ENCODE peak calls at places on chromosomes 6 and 20, in six cellular contexts. One of them, this sample, is unnamed.

GRCh38 chr6:20698675-20699074 is 164.4 kb downstream of the CDKAL1 start:
- DNase-seq in heart left ventricle: no peak
- DNase-seq in GM23248: no peak
- DNase-seq in ascending aorta: no peak
- DNase-seq in neuronal stem cell: no peak
- DNase-seq in fibroblast of lung: no peak
- DNase-seq in this sample: no peak

GRCh38 chr6:30814137-30815084 is 69.9 kb upstream of the DDR1 start:
- DNase-seq in fibroblast of lung: peak; percentile 68
- DNase-seq in neuronal stem cell: no peak
- DNase-seq in ascending aorta: peak; percentile 76
- DNase-seq in GM23248: peak; percentile 83
- DNase-seq in heart left ventricle: no peak
- DNase-seq in this sample: peak; percentile 23

GRCh38 chr6:135880066-135880972 is 28.8 kb downstream of the PDE7B start:
- DNase-seq in fibroblast of lung: peak; percentile 79
- DNase-seq in heart left ventricle: no peak
- DNase-seq in GM23248: peak; percentile 65
- DNase-seq in ascending aorta: no peak
- DNase-seq in neuronal stem cell: no peak
- DNase-seq in this sample: no peak

GRCh38 chr20:48212806-48213509 is 427.7 kb upstream of the SULF2 start:
- DNase-seq in heart left ventricle: no peak
- DNase-seq in GM23248: no peak
- DNase-seq in neuronal stem cell: no peak
- DNase-seq in ascending aorta: no peak
- DNase-seq in fibroblast of lung: no peak
- DNase-seq in this sample: no peak

GRCh38 chr6:101527467-101527866 is 134.0 kb downstream of the GRIK2 start:
- DNase-seq in GM23248: no peak
- DNase-seq in fibroblast of lung: no peak
- DNase-seq in neuronal stem cell: no peak
- DNase-seq in ascending aorta: no peak
- DNase-seq in heart left ventricle: no peak
- DNase-seq in this sample: no peak

GRCh38 chr6:165835410-165835851 is 172.4 kb upstream of the PDE10A start:
- DNase-seq in neuronal stem cell: no peak
- DNase-seq in ascending aorta: no peak
- DNase-seq in fibroblast of lung: no peak
- DNase-seq in heart left ventricle: no peak
- DNase-seq in GM23248: no peak
- DNase-seq in this sample: no peak

GRCh38 chr6:152952866-152953509 is 29.9 kb downstream of the FBXO5 start:
- DNase-seq in fibroblast of lung: peak; percentile 68
- DNase-seq in GM23248: peak; percentile 74
- DNase-seq in heart left ventricle: no peak
- DNase-seq in ascending aorta: no peak
- DNase-seq in neuronal stem cell: no peak
- DNase-seq in this sample: no peak

GRCh38 chr6:170575250-170575649 is 9.2 kb downstream of the PDCD2 start:
- DNase-seq in heart left ventricle: no peak
- DNase-seq in ascending aorta: no peak
- DNase-seq in fibroblast of lung: peak; percentile 20
- DNase-seq in GM23248: peak; percentile 47
- DNase-seq in neuronal stem cell: no peak
- DNase-seq in this sample: no peak

DNA sequence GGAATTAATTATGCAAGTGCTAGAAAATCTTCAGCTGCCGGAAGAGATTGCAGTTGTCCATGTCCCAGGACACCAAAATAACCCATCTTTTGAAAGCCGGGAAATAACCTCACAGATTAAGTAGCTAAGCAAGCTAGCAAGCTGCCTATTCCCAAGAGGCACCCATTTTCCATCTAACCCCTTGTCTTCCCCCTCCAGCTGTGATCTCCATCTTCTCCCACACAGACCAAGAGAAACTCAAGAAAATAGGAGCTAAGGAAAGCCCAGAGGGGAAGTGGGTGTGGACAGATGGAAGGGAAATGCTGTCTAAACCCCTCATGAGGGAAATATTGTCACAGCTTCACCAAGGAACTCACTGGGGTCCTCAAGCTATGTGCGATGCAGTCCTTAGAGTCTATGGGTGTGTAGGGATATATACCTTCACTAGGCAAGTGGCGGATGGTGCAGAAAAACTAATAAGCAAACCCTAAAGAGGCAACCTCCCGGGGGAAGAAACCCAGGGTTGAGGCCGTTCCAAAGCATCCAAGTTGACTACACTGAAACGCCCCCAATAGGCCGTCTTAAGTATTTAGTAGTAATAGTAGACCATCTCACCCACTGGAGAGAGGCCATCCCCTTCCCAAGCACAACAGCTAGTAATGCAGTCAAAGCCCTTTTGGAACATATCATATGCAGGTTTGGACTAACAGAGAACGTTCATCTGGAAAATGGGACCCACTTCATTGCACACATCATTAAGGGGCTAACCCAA is 64.2 kb upstream of the PRSS16 start:
- DNase-seq in GM23248: no peak
- DNase-seq in fibroblast of lung: no peak
- DNase-seq in ascending aorta: no peak
- DNase-seq in heart left ventricle: no peak
- DNase-seq in neuronal stem cell: no peak
- DNase-seq in this sample: no peak
- H3K27me3 ChIP-seq in GM23248: no peaks in the 10 kb centered on the region
- H3K27me3 ChIP-seq in fibroblast of lung: no peaks in the 10 kb centered on the region
- H3K27me3 ChIP-seq in ascending aorta: no peaks in the 10 kb centered on the region
- H3K27me3 ChIP-seq in heart left ventricle: no peaks in the 10 kb centered on the region
- H3K27me3 ChIP-seq in neuronal stem cell: no peaks in the 10 kb centered on the region
- H3K27me3 ChIP-seq in this sample: peaks cover 3% of the 10 kb centered on the region

DNA sequence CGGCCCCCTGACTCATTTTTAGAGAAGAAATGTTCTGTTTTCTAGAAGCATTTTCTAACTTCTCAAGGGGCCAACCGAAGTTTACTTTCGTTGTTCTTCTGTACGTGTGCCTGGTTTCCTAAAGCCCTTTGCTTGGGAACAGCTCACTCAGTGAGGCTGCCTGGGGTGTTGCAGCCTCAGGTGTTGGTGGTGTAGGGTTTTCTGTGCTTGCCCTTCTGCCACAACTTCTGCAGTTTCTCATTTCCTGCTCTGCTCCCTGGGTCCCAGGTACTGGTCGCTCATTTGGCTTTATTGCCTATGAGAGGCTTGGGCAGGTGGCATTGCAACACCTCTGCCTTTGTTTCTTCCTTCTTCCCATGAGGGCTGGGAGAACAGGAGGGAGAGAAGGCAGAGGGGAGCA is 278.3 kb downstream of the SOX4 start:
- DNase-seq in fibroblast of lung: no peak
- DNase-seq in GM23248: no peak
- DNase-seq in neuronal stem cell: no peak
- DNase-seq in heart left ventricle: no peak
- DNase-seq in ascending aorta: no peak
- DNase-seq in this sample: no peak
- H3K4me1 ChIP-seq in fibroblast of lung: peaks cover 3% of the 10 kb centered on the region
- H3K4me1 ChIP-seq in GM23248: peaks cover 7% of the 10 kb centered on the region
- H3K4me1 ChIP-seq in neuronal stem cell: no peaks in the 10 kb centered on the region
- H3K4me1 ChIP-seq in heart left ventricle: peaks cover 3% of the 10 kb centered on the region
- H3K4me1 ChIP-seq in ascending aorta: no peaks in the 10 kb centered on the region
- H3K4me1 ChIP-seq in this sample: no peaks in the 10 kb centered on the region

GRCh38 chr20:5796369-5797040 is 46.3 kb downstream of the SHLD1 start:
- DNase-seq in fibroblast of lung: no peak
- DNase-seq in neuronal stem cell: no peak
- DNase-seq in GM23248: no peak
- DNase-seq in heart left ventricle: no peak
- DNase-seq in ascending aorta: no peak
- DNase-seq in this sample: no peak
- H3K4me3 ChIP-seq in fibroblast of lung: no peak overlapping the region
- H3K4me3 ChIP-seq in neuronal stem cell: no peak overlapping the region
- H3K4me3 ChIP-seq in GM23248: no peak overlapping the region
- H3K4me3 ChIP-seq in heart left ventricle: no peak overlapping the region
- H3K4me3 ChIP-seq in ascending aorta: no peak overlapping the region
- H3K4me3 ChIP-seq in this sample: no peak overlapping the region

GRCh38 chr20:46670228-46670584 is 18.9 kb upstream of the SLC13A3 start:
- DNase-seq in heart left ventricle: no peak
- DNase-seq in GM23248: no peak
- DNase-seq in neuronal stem cell: no peak
- DNase-seq in ascending aorta: no peak
- DNase-seq in fibroblast of lung: no peak
- DNase-seq in this sample: no peak
- H3K27me3 ChIP-seq in heart left ventricle: no peaks in the 10 kb centered on the region
- H3K27me3 ChIP-seq in GM23248: no peaks in the 10 kb centered on the region
- H3K27me3 ChIP-seq in neuronal stem cell: no peaks in the 10 kb centered on the region
- H3K27me3 ChIP-seq in ascending aorta: no peaks in the 10 kb centered on the region
- H3K27me3 ChIP-seq in fibroblast of lung: no peaks in the 10 kb centered on the region
- H3K27me3 ChIP-seq in this sample: no peaks in the 10 kb centered on the region

GRCh38 chr6:71412559-71412958 is 123.9 kb downstream of the OGFRL1 start:
- DNase-seq in neuronal stem cell: no peak
- DNase-seq in ascending aorta: no peak
- DNase-seq in heart left ventricle: no peak
- DNase-seq in fibroblast of lung: peak; percentile 60
- DNase-seq in GM23248: no peak
- DNase-seq in this sample: no peak
- H3K4me1 ChIP-seq in neuronal stem cell: peaks cover 2% of the 10 kb centered on the region
- H3K4me1 ChIP-seq in ascending aorta: no peaks in the 10 kb centered on the region
- H3K4me1 ChIP-seq in heart left ventricle: peaks cover 27% of the 10 kb centered on the region
- H3K4me1 ChIP-seq in fibroblast of lung: peaks cover 8% of the 10 kb centered on the region
- H3K4me1 ChIP-seq in GM23248: peaks cover 25% of the 10 kb centered on the region
- H3K4me1 ChIP-seq in this sample: no peaks in the 10 kb centered on the region

GRCh38 chr20:44651507-44652373 is at the start of gene ADA:
- DNase-seq in neuronal stem cell: peak; percentile 65
- DNase-seq in fibroblast of lung: no peak
- DNase-seq in ascending aorta: peak; percentile 77
- DNase-seq in heart left ventricle: peak; percentile 73
- DNase-seq in GM23248: peak; percentile 79
- DNase-seq in this sample: no peak

GRCh38 chr20:44650777-44651493 is 564 bp downstream of the ADA start:
- DNase-seq in fibroblast of lung: no peak
- DNase-seq in heart left ventricle: peak; percentile 64
- DNase-seq in ascending aorta: no peak
- DNase-seq in neuronal stem cell: no peak
- DNase-seq in GM23248: peak; percentile 18
- DNase-seq in this sample: no peak

GRCh38 chr20:44648068-44648467 is 3.4 kb downstream of the ADA start:
- DNase-seq in neuronal stem cell: no peak
- DNase-seq in fibroblast of lung: no peak
- DNase-seq in GM23248: no peak
- DNase-seq in ascending aorta: no peak
- DNase-seq in heart left ventricle: peak; percentile 23
- DNase-seq in this sample: no peak

GRCh38 chr20:44648579-44648978 is 2.9 kb downstream of the ADA start:
- DNase-seq in fibroblast of lung: no peak
- DNase-seq in GM23248: no peak
- DNase-seq in neuronal stem cell: no peak
- DNase-seq in heart left ventricle: peak; percentile 5
- DNase-seq in ascending aorta: no peak
- DNase-seq in this sample: no peak

DNA sequence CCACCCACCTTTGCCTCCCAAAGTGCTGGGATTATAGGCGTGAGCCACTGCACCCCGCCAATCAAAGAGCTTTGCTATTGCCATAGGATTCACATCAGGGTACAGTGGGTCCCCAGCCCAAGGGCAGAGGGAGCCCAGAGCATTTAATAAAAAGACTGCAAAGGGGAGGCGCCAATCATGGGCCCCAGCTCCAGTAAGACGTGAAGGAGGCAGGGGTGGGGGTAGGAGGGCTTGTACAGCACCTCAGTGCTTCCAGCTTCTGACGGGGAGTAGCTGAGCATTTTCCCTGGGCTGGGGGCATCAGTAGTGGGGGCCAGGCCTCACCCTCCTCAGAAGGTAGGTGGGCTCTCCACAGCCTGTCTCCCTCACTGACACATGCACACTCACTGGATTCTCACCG is 1.5 kb downstream of the ADA start:
- DNase-seq in GM23248: no peak
- DNase-seq in heart left ventricle: no peak
- DNase-seq in fibroblast of lung: no peak
- DNase-seq in ascending aorta: no peak
- DNase-seq in neuronal stem cell: no peak
- DNase-seq in this sample: no peak
- H3K4me3 ChIP-seq in GM23248: no peak overlapping the region
- H3K4me3 ChIP-seq in heart left ventricle: peak overlapping the region; percentile 70
- H3K4me3 ChIP-seq in fibroblast of lung: no peak overlapping the region
- H3K4me3 ChIP-seq in ascending aorta: no peak overlapping the region
- H3K4me3 ChIP-seq in neuronal stem cell: no peak overlapping the region
- H3K4me3 ChIP-seq in this sample: no peak overlapping the region

This sample was measured in NT2/D1.